ENCODE peak calls at places on chromosome 1, in six cellular contexts. One of them, this sample, is unnamed.

GRCh38 chr1:222106369-222106768 is 364.5 kb upstream of the DUSP10 start:
- DNase-seq in stomach: no peak
- DNase-seq in coronary artery: no peak
- DNase-seq in dorsolateral prefrontal cortex: no peak
- DNase-seq in RWPE1: no peak
- DNase-seq in lung: no peak
- DNase-seq in this sample: peak; percentile 32

GRCh38 chr1:33181038-33181861 is 593 bp downstream of the TRIM62 start:
- DNase-seq in coronary artery: no peak
- DNase-seq in lung: peak; percentile 46
- DNase-seq in stomach: peak; percentile 40
- DNase-seq in dorsolateral prefrontal cortex: no peak
- DNase-seq in RWPE1: peak; percentile 52
- DNase-seq in this sample: peak; percentile 61

GRCh38 chr1:228308628-228309547 is 97.7 kb downstream of the TRIM11 start:
- DNase-seq in dorsolateral prefrontal cortex: no peak
- DNase-seq in RWPE1: no peak
- DNase-seq in stomach: peak; percentile 14
- DNase-seq in coronary artery: peak; percentile 47
- DNase-seq in lung: no peak
- DNase-seq in this sample: peak; percentile 28

GRCh38 chr1:245837741-245838140 is 669.3 kb downstream of the SMYD3 start:
- DNase-seq in RWPE1: no peak
- DNase-seq in lung: no peak
- DNase-seq in dorsolateral prefrontal cortex: no peak
- DNase-seq in coronary artery: no peak
- DNase-seq in stomach: no peak
- DNase-seq in this sample: no peak

GRCh38 chr1:2258996-2259395 is 30.9 kb downstream of the SKI start:
- DNase-seq in lung: no peak
- DNase-seq in dorsolateral prefrontal cortex: no peak
- DNase-seq in RWPE1: no peak
- DNase-seq in coronary artery: no peak
- DNase-seq in stomach: no peak
- DNase-seq in this sample: no peak

GRCh38 chr1:29291756-29292155 is 55.4 kb downstream of the PTPRU start:
- DNase-seq in lung: no peak
- DNase-seq in RWPE1: no peak
- DNase-seq in stomach: no peak
- DNase-seq in coronary artery: no peak
- DNase-seq in dorsolateral prefrontal cortex: no peak
- DNase-seq in this sample: no peak

GRCh38 chr1:162626733-162627132 is 5.5 kb upstream of the DDR2 start:
- DNase-seq in dorsolateral prefrontal cortex: no peak
- DNase-seq in RWPE1: no peak
- DNase-seq in lung: no peak
- DNase-seq in stomach: no peak
- DNase-seq in coronary artery: no peak
- DNase-seq in this sample: no peak

GRCh38 chr1:46026531-46026930 is 105.9 kb downstream of the PIK3R3 start:
- DNase-seq in RWPE1: no peak
- DNase-seq in stomach: no peak
- DNase-seq in dorsolateral prefrontal cortex: no peak
- DNase-seq in lung: no peak
- DNase-seq in coronary artery: peak; percentile 9
- DNase-seq in this sample: no peak

GRCh38 chr1:204706838-204707509 is 21.4 kb upstream of the LRRN2 start:
- DNase-seq in stomach: no peak
- DNase-seq in dorsolateral prefrontal cortex: peak; percentile 44
- DNase-seq in RWPE1: no peak
- DNase-seq in coronary artery: no peak
- DNase-seq in lung: no peak
- DNase-seq in this sample: peak; percentile 89

GRCh38 chr1:110945626-110946025 is 18.1 kb downstream of the LRIF1 start:
- DNase-seq in lung: no peak
- DNase-seq in RWPE1: no peak
- DNase-seq in dorsolateral prefrontal cortex: no peak
- DNase-seq in stomach: no peak
- DNase-seq in coronary artery: no peak
- DNase-seq in this sample: no peak

GRCh38 chr1:93715529-93716126 is 34.0 kb upstream of the BCAR3 start:
- DNase-seq in stomach: no peak
- DNase-seq in RWPE1: no peak
- DNase-seq in coronary artery: no peak
- DNase-seq in dorsolateral prefrontal cortex: peak; percentile 50
- DNase-seq in lung: no peak
- DNase-seq in this sample: peak; percentile 90

GRCh38 chr1:51237714-51238403 is 1.8 kb downstream of the RNF11 start:
- DNase-seq in RWPE1: no peak
- DNase-seq in stomach: no peak
- DNase-seq in dorsolateral prefrontal cortex: peak; percentile 32
- DNase-seq in lung: no peak
- DNase-seq in coronary artery: no peak
- DNase-seq in this sample: peak; percentile 19

GRCh38 chr1:204726478-204726877 is 40.9 kb upstream of the LRRN2 start:
- DNase-seq in lung: no peak
- DNase-seq in stomach: no peak
- DNase-seq in RWPE1: peak; percentile 91
- DNase-seq in coronary artery: peak; percentile 29
- DNase-seq in dorsolateral prefrontal cortex: no peak
- DNase-seq in this sample: peak; percentile 37

GRCh38 chr1:53324728-53325297 is 3.1 kb downstream of the LRP8 start:
- DNase-seq in RWPE1: no peak
- DNase-seq in coronary artery: no peak
- DNase-seq in lung: no peak
- DNase-seq in stomach: no peak
- DNase-seq in dorsolateral prefrontal cortex: no peak
- DNase-seq in this sample: no peak

GRCh38 chr1:97033949-97034348 is 312.4 kb downstream of the PTBP2 start:
- DNase-seq in dorsolateral prefrontal cortex: no peak
- DNase-seq in RWPE1: no peak
- DNase-seq in lung: no peak
- DNase-seq in stomach: no peak
- DNase-seq in coronary artery: no peak
- DNase-seq in this sample: no peak

DNA sequence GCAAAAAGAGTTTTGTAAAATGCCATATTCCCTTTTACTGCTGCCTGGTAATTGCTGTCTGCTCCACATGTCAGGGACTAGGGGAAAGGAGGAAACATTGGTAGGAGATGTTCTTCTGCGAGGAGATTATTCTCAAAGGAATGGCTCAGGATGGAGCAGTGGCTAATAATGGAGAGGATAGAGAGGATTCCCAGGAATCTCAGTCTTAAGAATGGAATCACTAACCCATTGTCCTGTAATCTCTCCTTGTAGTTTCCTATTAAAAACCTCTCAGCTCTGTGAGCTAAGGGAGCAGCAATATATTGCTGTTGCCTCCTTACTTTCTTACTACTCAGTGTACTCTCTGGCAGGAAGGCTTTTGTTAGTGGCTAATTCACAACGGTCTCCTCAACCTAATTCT is 175.4 kb downstream of the HS2ST1 start:
- DNase-seq in coronary artery: no peak
- DNase-seq in RWPE1: no peak
- DNase-seq in lung: no peak
- DNase-seq in dorsolateral prefrontal cortex: no peak
- DNase-seq in stomach: no peak
- DNase-seq in this sample: peak; percentile 63
- H3K27ac ChIP-seq in coronary artery: no peak overlapping the region
- H3K27ac ChIP-seq in RWPE1: no peak overlapping the region
- H3K27ac ChIP-seq in lung: no peak overlapping the region
- H3K27ac ChIP-seq in dorsolateral prefrontal cortex: no peak overlapping the region
- H3K27ac ChIP-seq in stomach: no peak overlapping the region
- H3K27ac ChIP-seq in this sample: peak overlapping the region; percentile 58

GRCh38 chr1:168726719-168727118 is 2.3 kb downstream of the DPT start:
- DNase-seq in RWPE1: no peak
- DNase-seq in dorsolateral prefrontal cortex: no peak
- DNase-seq in stomach: no peak
- DNase-seq in lung: no peak
- DNase-seq in coronary artery: no peak
- DNase-seq in this sample: no peak
- H3K27ac ChIP-seq in RWPE1: no peak overlapping the region
- H3K27ac ChIP-seq in dorsolateral prefrontal cortex: no peak overlapping the region
- H3K27ac ChIP-seq in stomach: no peak overlapping the region
- H3K27ac ChIP-seq in lung: peak overlapping the region; percentile 15
- H3K27ac ChIP-seq in coronary artery: peak overlapping the region; percentile 54
- H3K27ac ChIP-seq in this sample: no peak overlapping the region

DNA sequence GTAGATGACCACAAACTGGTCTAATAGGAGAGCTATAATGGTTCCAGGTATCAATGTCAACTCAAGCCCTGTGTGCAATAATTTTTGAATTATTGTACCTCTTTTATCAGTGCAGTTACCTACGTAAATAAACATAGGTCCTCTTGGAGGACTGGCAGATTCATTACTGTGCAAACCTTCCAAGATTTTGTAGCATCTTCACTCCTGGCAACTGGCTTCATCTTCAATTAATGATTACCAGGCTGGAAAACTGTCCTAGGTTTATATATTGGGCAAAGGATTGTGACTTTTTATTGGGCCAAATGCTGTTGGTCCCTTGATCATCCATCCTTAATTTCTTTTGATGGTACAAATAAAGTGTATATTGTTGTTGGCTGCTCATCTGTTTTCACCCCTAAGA is 35.6 kb downstream of the C4BPA start:
- DNase-seq in stomach: no peak
- DNase-seq in lung: no peak
- DNase-seq in RWPE1: no peak
- DNase-seq in coronary artery: no peak
- DNase-seq in dorsolateral prefrontal cortex: no peak
- DNase-seq in this sample: no peak
- H3K27ac ChIP-seq in stomach: no peak overlapping the region
- H3K27ac ChIP-seq in lung: no peak overlapping the region
- H3K27ac ChIP-seq in RWPE1: no peak overlapping the region
- H3K27ac ChIP-seq in coronary artery: no peak overlapping the region
- H3K27ac ChIP-seq in dorsolateral prefrontal cortex: no peak overlapping the region
- H3K27ac ChIP-seq in this sample: no peak overlapping the region

DNA sequence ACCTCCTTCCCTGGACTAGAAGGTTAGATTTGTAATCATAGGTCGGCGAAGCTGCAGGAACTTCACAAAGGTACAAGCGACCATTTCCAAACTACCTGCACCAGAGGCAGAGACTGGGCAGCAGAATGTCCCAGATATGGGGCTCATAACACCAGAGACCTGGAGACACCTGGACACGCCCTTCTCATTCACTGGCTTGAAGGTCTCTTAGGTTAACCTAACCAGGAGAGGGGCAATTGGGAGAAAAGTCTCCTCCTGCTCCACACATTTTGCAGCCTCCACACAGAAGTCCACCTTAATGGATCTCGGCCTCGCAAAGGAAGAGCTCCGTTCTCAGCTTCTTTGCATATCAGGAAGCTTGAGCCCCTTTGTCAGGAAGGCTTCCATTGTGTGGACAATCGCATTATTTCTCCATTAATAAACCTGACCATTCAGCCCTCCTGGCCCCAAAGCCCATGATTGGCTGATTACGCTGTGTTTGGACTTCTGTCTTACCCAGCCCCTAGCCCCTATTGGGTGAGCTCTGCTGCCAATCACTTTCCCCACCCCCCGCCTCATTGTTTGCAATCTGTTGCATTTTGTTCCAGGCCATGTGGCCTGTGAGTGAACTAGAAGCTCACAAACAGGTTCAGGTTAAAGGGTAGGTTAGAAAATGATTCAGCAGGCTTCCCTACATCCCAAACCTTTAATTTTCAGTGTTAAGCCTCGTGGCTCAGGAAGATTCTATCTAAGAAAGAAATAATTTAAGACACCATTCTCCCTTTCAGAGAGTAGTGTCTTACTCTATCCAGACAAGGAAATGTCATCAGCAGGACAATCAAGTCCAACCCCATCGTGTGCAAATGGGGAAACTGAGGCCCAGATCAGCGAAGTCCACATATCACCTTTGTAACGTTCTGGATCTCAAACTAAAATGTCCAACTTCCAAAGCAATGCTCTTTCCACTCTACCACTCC is 2.8 kb downstream of the MYCL start:
- DNase-seq in dorsolateral prefrontal cortex: peak; percentile 44
- DNase-seq in stomach: peak; percentile 80
- DNase-seq in coronary artery: no peak
- DNase-seq in RWPE1: peak; percentile 89
- DNase-seq in lung: peak; percentile 72
- DNase-seq in this sample: peak; percentile 97
- H3K27ac ChIP-seq in dorsolateral prefrontal cortex: no peak overlapping the region
- H3K27ac ChIP-seq in stomach: no peak overlapping the region
- H3K27ac ChIP-seq in coronary artery: no peak overlapping the region
- H3K27ac ChIP-seq in RWPE1: no peak overlapping the region
- H3K27ac ChIP-seq in lung: no peak overlapping the region
- H3K27ac ChIP-seq in this sample: peak overlapping the region; percentile 27

DNA sequence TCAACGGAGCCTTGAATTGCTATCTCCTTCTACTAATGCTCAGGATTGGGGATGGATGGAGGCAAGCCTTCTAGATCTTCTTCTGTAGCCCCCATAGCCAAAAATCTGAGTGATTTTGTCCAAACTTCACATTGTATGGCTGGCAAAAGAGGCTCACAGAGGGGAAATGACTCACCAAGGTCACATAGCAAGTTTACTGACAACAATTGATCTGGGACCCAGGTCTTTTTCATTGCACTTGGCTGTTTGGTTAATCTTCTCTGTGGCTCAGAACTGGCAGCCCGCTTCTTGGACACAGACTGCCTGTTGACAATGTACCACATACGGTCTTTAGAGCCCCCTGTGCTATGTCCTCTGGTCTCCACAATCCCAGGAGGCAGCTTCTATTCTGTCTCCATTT is 3.0 kb upstream of the LACTBL1 start:
- DNase-seq in RWPE1: no peak
- DNase-seq in coronary artery: no peak
- DNase-seq in stomach: no peak
- DNase-seq in dorsolateral prefrontal cortex: no peak
- DNase-seq in lung: no peak
- DNase-seq in this sample: peak; percentile 14
- H3K27ac ChIP-seq in RWPE1: no peak overlapping the region
- H3K27ac ChIP-seq in coronary artery: no peak overlapping the region
- H3K27ac ChIP-seq in stomach: no peak overlapping the region
- H3K27ac ChIP-seq in dorsolateral prefrontal cortex: no peak overlapping the region
- H3K27ac ChIP-seq in lung: no peak overlapping the region
- H3K27ac ChIP-seq in this sample: no peak overlapping the region

This sample was measured in mesendoderm.